ENCODE peak calls at places on chromosomes 2 and 18, in ten cellular contexts. L is heart right ventricle; H is stimulated activated CD8-positive, alpha-beta memory T cell treated with anti-CD3 and anti-CD28 coated beads, Interleukin-15, amount 100 ng/mL, for 4 hours; R is EL; C is Peyer's patch; S is GM04503; W is upper lobe of right lung; J is GM23248; D is Karpas-422; N is hypothalamus. K is an unnamed sample.
A peak's percentile ranks its signal among the peaks of the same experiment; 100 is the strongest.

GRCh38 chr2:60884795-60885194 is 3.4 kb downstream of the REL start:
- DNase-seq in L (no peak), H (no peak), R (peak; percentile 25), C (no peak), S (no peak), W (no peak), J (peak; percentile 71), D (peak; percentile 65), N (no peak), K (peak; percentile 3)

GRCh38 chr18:52869942-52870907 is 530.2 kb downstream of the DCC start:
- DNase-seq in L (no peak), H (no peak), R (no peak), C (no peak), S (no peak), W (no peak), J (no peak), D (no peak), N (no peak), K (no peak)

GRCh38 chr2:195590866-195591215 is 66.2 kb upstream of the SLC39A10 start:
- DNase-seq in L (no peak), H (no peak), R (no peak), C (no peak), S (no peak), W (no peak), J (peak; percentile 7), D (no peak), N (no peak), K (no peak)

GRCh38 chr2:201175971-201176570 is 6.9 kb upstream of the CASP10 start:
- DNase-seq in L (no peak), H (no peak), R (no peak), C (no peak), S (no peak), W (peak; percentile 76), J (no peak), D (no peak), N (no peak), K (no peak)

GRCh38 chr2:23526835-23527790 is 142.1 kb downstream of the KLHL29 start:
- DNase-seq in L (no peak), H (no peak), R (no peak), C (no peak), S (no peak), W (no peak), J (no peak), D (no peak), N (no peak), K (no peak)

GRCh38 chr2:63665091-63665490 is 76.3 kb downstream of the MDH1 start:
- DNase-seq in L (no peak), H (no peak), R (no peak), C (no peak), S (no peak), W (no peak), J (peak; percentile 37), D (no peak), N (no peak), K (peak; percentile 76)

GRCh38 chr18:46291149-46291548 is 187.0 kb downstream of the HAUS1 start:
- DNase-seq in L (no peak), H (no peak), R (no peak), C (peak; percentile 19), S (no peak), W (peak; percentile 16), J (no peak), D (peak; percentile 82), N (no peak), K (peak; percentile 9)

GRCh38 chr2:217799553-217800432 is 203.0 kb downstream of the TNS1 start:
- DNase-seq in L (peak; percentile 2), H (no peak), R (no peak), C (peak; percentile 10), S (no peak), W (no peak), J (no peak), D (no peak), N (no peak), K (no peak)

GRCh38 chr18:6207119-6207518 is 207.6 kb downstream of the L3MBTL4 start:
- DNase-seq in L (no peak), H (no peak), R (no peak), C (no peak), S (no peak), W (no peak), J (no peak), D (no peak), N (no peak), K (no peak)

GRCh38 chr18:21241224-21242131 is 554 bp upstream of the GREB1L start:
- DNase-seq in L (peak; percentile 3), H (no peak), R (peak; percentile 52), C (no peak), S (no peak), W (no peak), J (peak; percentile 52), D (no peak), N (no peak), K (no peak)

GRCh38 chr18:53411511-53411910 is 813.0 kb downstream of the MBD2 start:
- DNase-seq in L (no peak), H (no peak), R (no peak), C (no peak), S (no peak), W (no peak), J (no peak), D (no peak), N (no peak), K (no peak)

GRCh38 chr18:28087173-28087563 is 89.8 kb downstream of the CDH2 start:
- DNase-seq in L (peak; percentile 29), H (no peak), R (peak; percentile 32), C (no peak), S (no peak), W (no peak), J (peak; percentile 59), D (no peak), N (no peak), K (no peak)

GRCh38 chr2:68849579-68850030 is 21.6 kb downstream of the BMP10 start:
- DNase-seq in L (no peak), H (no peak), R (peak; percentile 68), C (no peak), S (no peak), W (no peak), J (no peak), D (no peak), N (no peak), K (no peak)

GRCh38 chr18:51330739-51331138 is 133.3 kb upstream of the MEX3C start:
- DNase-seq in L (no peak), H (no peak), R (no peak), C (no peak), S (no peak), W (no peak), J (no peak), D (no peak), N (no peak), K (no peak)

GRCh38 chr2:925711-926110 is 24.9 kb upstream of the SNTG2 start:
- DNase-seq in L (no peak), H (no peak), R (no peak), C (no peak), S (no peak), W (no peak), J (no peak), D (no peak), N (no peak), K (no peak)

K was measured in AG10803.